ENCODE peak calls at places on chromosomes 16 and 17, in six cellular contexts. One of them, this sample, is unnamed.
A peak's percentile ranks its signal among the peaks of the same experiment; 100 is the strongest.

GRCh38 chr17:10216213-10216982 is 18.0 kb upstream of the GAS7 start:
- DNase-seq in prostate gland: no peak
- DNase-seq in stomach: no peak
- DNase-seq in transverse colon: no peak
- DNase-seq in spleen: no peak
- DNase-seq in HCT116: no peak
- DNase-seq in this sample: no peak

GRCh38 chr16:89037261-89038152 is 56.1 kb upstream of the ACSF3 start:
- DNase-seq in prostate gland: no peak
- DNase-seq in transverse colon: no peak
- DNase-seq in spleen: peak; percentile 71
- DNase-seq in stomach: no peak
- DNase-seq in HCT116: no peak
- DNase-seq in this sample: no peak

GRCh38 chr17:18257747-18258355 is 687 bp downstream of the FLII start:
- DNase-seq in prostate gland: peak; percentile 54
- DNase-seq in stomach: peak; percentile 75
- DNase-seq in spleen: peak; percentile 89
- DNase-seq in HCT116: no peak
- DNase-seq in transverse colon: peak; percentile 86
- DNase-seq in this sample: peak; percentile 88

GRCh38 chr16:1177750-1178149 is 24.8 kb downstream of the CACNA1H start:
- DNase-seq in spleen: no peak
- DNase-seq in prostate gland: no peak
- DNase-seq in HCT116: no peak
- DNase-seq in transverse colon: no peak
- DNase-seq in stomach: no peak
- DNase-seq in this sample: no peak

GRCh38 chr16:85423631-85424030 is 189.5 kb upstream of the GSE1 start:
- DNase-seq in spleen: peak; percentile 66
- DNase-seq in transverse colon: no peak
- DNase-seq in prostate gland: no peak
- DNase-seq in HCT116: no peak
- DNase-seq in stomach: no peak
- DNase-seq in this sample: peak; percentile 60

GRCh38 chr16:83895942-83896341 is 3.0 kb upstream of the MLYCD start:
- DNase-seq in prostate gland: no peak
- DNase-seq in stomach: no peak
- DNase-seq in transverse colon: no peak
- DNase-seq in spleen: no peak
- DNase-seq in HCT116: no peak
- DNase-seq in this sample: no peak

GRCh38 chr16:55480228-55480655 is 1.2 kb downstream of the MMP2 start:
- DNase-seq in spleen: no peak
- DNase-seq in HCT116: no peak
- DNase-seq in stomach: peak; percentile 63
- DNase-seq in transverse colon: peak; percentile 71
- DNase-seq in prostate gland: peak; percentile 61
- DNase-seq in this sample: peak; percentile 95

GRCh38 chr16:87860553-87861299 is 8.6 kb downstream of the SLC7A5 start:
- DNase-seq in transverse colon: no peak
- DNase-seq in spleen: peak; percentile 70
- DNase-seq in HCT116: no peak
- DNase-seq in prostate gland: no peak
- DNase-seq in stomach: no peak
- DNase-seq in this sample: peak; percentile 88

GRCh38 chr16:1398351-1398750 is 16.2 kb downstream of the UNKL start:
- DNase-seq in transverse colon: no peak
- DNase-seq in spleen: no peak
- DNase-seq in HCT116: no peak
- DNase-seq in prostate gland: no peak
- DNase-seq in stomach: no peak
- DNase-seq in this sample: no peak

GRCh38 chr16:20637247-20637646 is 60.2 kb downstream of the ACSM1 start:
- DNase-seq in spleen: no peak
- DNase-seq in transverse colon: no peak
- DNase-seq in stomach: no peak
- DNase-seq in prostate gland: no peak
- DNase-seq in HCT116: no peak
- DNase-seq in this sample: no peak

GRCh38 chr16:68082596-68083238 is 2.5 kb upstream of the NFATC3 start:
- DNase-seq in spleen: no peak
- DNase-seq in stomach: no peak
- DNase-seq in HCT116: no peak
- DNase-seq in transverse colon: no peak
- DNase-seq in prostate gland: no peak
- DNase-seq in this sample: no peak

GRCh38 chr16:68083861-68084503 is 1.2 kb upstream of the NFATC3 start:
- DNase-seq in stomach: no peak
- DNase-seq in spleen: peak; percentile 92
- DNase-seq in prostate gland: no peak
- DNase-seq in HCT116: no peak
- DNase-seq in transverse colon: no peak
- DNase-seq in this sample: peak; percentile 76

GRCh38 chr16:68079616-68080344 is 5.4 kb upstream of the NFATC3 start:
- DNase-seq in prostate gland: no peak
- DNase-seq in transverse colon: peak; percentile 89
- DNase-seq in spleen: peak; percentile 95
- DNase-seq in HCT116: no peak
- DNase-seq in stomach: peak; percentile 54
- DNase-seq in this sample: peak; percentile 84

GRCh38 chr16:68083239-68083781 is 1.9 kb upstream of the NFATC3 start:
- DNase-seq in HCT116: no peak
- DNase-seq in stomach: no peak
- DNase-seq in prostate gland: no peak
- DNase-seq in spleen: no peak
- DNase-seq in transverse colon: no peak
- DNase-seq in this sample: no peak

DNA sequence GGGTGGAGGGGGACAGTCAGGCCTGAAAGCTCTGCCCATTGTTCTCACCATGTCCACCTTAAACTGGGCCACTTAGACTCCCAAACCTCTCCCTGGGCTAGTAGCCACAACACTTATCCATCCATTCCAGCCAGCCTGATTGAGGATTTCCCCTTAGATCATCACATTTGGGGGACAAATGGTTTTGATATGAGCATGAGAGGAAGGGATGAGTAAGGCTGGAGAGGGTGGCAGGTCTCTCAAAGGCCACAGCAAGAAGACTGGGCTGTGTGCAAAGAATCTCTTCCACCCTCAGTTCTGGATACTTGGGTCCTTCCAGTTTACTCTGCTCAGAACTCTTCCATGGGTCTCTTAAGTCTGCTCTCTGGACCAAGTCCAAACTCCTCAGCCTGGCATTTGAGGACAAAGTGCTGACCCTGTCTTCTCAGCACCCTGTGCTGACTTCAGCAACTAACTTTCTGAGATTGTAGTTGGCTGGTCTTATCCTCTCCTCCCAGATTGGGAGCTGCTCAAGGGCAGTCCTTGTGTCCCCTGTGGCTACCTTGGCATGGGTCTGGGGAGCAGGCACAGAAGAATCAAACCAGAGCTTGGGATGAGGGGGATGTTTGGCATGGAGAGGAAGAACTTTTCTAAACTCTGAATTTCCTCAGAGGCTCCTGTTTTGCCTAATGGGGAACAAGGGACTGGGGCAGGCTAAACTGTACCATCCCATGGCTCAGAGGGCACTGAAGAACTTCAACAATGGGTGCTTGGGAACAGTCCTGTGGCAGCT is 3.2 kb upstream of the NFATC3 start:
- DNase-seq in HCT116: no peak
- DNase-seq in transverse colon: no peak
- DNase-seq in spleen: no peak
- DNase-seq in prostate gland: no peak
- DNase-seq in stomach: no peak
- DNase-seq in this sample: no peak
- H3K27ac ChIP-seq in HCT116: no peak overlapping the region
- H3K27ac ChIP-seq in transverse colon: no peak overlapping the region
- H3K27ac ChIP-seq in spleen: peak overlapping the region; percentile 98
- H3K27ac ChIP-seq in prostate gland: no peak overlapping the region
- H3K27ac ChIP-seq in stomach: peak overlapping the region; percentile 19
- H3K27ac ChIP-seq in this sample: no peak overlapping the region

DNA sequence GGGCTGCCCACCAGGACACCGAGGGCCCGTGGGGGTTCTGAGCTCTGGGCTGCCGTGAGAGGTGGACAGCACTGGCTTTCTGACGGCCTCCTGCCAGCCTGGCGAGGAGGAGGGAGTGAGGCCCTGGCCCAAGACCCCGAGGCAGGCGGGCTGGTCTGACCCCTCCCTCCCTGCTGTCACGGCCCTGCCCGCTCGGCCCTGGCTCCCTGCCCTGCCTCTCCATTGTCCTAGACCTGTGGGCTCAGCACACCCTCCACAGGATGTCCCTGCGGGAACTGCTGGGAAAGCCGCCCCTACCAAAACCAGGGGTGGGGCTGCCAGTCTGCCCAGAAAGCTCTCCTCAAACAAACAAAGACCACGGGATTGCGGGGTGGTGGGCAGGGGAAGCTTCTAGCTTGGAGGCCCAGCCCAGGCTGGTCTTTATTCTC is 20.7 kb downstream of the SPNS2 start:
- DNase-seq in prostate gland: peak; percentile 47
- DNase-seq in transverse colon: no peak
- DNase-seq in spleen: peak; percentile 89
- DNase-seq in HCT116: no peak
- DNase-seq in stomach: peak; percentile 89
- DNase-seq in this sample: peak; percentile 63
- TF ChIP-seq POLR2AphosphoS5 in prostate gland: no peak
- TF ChIP-seq POLR2AphosphoS5 in transverse colon: no peak
- TF ChIP-seq POLR2AphosphoS5 in spleen: peak; percentile 10
- TF ChIP-seq POLR2AphosphoS5 in HCT116: no peak
- TF ChIP-seq POLR2AphosphoS5 in stomach: no peak
- TF ChIP-seq POLR2AphosphoS5 in this sample: no peak

GRCh38 chr17:49016775-49017463 is 19.7 kb downstream of the IGF2BP1 start:
- DNase-seq in HCT116: peak; percentile 76
- DNase-seq in prostate gland: peak; percentile 21
- DNase-seq in stomach: peak; percentile 58
- DNase-seq in spleen: no peak
- DNase-seq in transverse colon: peak; percentile 42
- DNase-seq in this sample: no peak

GRCh38 chr17:49018116-49018612 is 21.0 kb downstream of the IGF2BP1 start:
- DNase-seq in spleen: no peak
- DNase-seq in stomach: no peak
- DNase-seq in HCT116: no peak
- DNase-seq in transverse colon: no peak
- DNase-seq in prostate gland: no peak
- DNase-seq in this sample: no peak

GRCh38 chr17:49013311-49014205 is 16.4 kb downstream of the IGF2BP1 start:
- DNase-seq in HCT116: no peak
- DNase-seq in stomach: no peak
- DNase-seq in transverse colon: no peak
- DNase-seq in prostate gland: no peak
- DNase-seq in spleen: no peak
- DNase-seq in this sample: no peak

GRCh38 chr17:49015179-49015923 is 18.2 kb downstream of the IGF2BP1 start:
- DNase-seq in prostate gland: no peak
- DNase-seq in spleen: no peak
- DNase-seq in stomach: no peak
- DNase-seq in HCT116: no peak
- DNase-seq in transverse colon: no peak
- DNase-seq in this sample: no peak

DNA sequence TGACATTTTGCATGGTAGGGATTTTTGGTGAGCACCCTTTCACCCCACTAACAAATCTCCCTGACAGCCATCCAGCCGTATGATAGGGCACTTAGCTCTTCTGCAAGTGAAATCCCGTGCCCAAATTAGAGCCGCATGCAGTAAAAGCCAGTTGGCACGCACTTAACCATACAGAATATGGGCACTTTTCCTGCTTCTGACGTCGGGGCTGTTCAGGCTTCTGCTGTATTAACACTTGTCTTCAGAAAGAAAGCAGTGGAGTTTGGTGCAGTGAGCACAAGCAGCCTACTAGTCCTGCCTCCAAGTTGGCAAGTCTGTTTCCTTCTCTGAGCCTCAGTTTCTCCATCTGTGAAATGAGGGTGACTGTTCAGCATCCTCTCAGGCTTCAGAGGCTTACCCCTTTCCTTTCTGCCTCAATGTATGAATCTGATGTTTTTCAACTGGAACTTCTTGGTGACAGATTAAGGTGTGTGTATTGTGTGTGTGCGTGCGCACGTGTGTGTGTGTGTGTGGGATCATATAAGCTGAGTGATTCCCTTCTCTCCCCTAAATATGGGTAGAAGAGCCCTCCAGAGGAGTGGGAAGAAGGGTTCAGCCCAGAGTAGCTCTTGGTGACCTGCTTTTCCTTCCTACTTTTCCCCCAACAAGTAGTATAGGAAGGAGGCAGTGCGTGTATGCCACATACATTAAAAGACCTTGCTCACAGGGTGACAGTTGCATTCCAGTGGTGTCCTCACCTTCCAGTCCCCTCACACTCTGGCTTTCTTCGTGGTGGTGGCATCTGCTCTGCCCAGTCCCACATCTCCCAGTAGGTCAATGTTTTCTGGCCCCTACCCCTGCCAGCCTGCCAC is 19.0 kb downstream of the IGF2BP1 start:
- DNase-seq in spleen: no peak
- DNase-seq in transverse colon: no peak
- DNase-seq in stomach: no peak
- DNase-seq in HCT116: no peak
- DNase-seq in prostate gland: no peak
- DNase-seq in this sample: no peak
- H3K4me1 ChIP-seq in spleen: no peaks in the 10 kb centered on the region
- H3K4me1 ChIP-seq in transverse colon: peaks cover 20% of the 10 kb centered on the region
- H3K4me1 ChIP-seq in stomach: peaks cover 15% of the 10 kb centered on the region
- H3K4me1 ChIP-seq in HCT116: peaks cover 29% of the 10 kb centered on the region
- H3K4me1 ChIP-seq in prostate gland: no peaks in the 10 kb centered on the region
- H3K4me1 ChIP-seq in this sample: no peaks in the 10 kb centered on the region

GRCh38 chr17:79907217-79907715 is 68.0 kb upstream of the CBX4 start:
- DNase-seq in spleen: peak; percentile 42
- DNase-seq in prostate gland: no peak
- DNase-seq in HCT116: no peak
- DNase-seq in transverse colon: no peak
- DNase-seq in stomach: no peak
- DNase-seq in this sample: no peak

GRCh38 chr17:79904865-79905264 is 65.6 kb upstream of the CBX4 start:
- DNase-seq in transverse colon: no peak
- DNase-seq in HCT116: no peak
- DNase-seq in stomach: no peak
- DNase-seq in spleen: peak; percentile 11
- DNase-seq in prostate gland: no peak
- DNase-seq in this sample: no peak

GRCh38 chr17:79909121-79909520 is 69.9 kb upstream of the CBX4 start:
- DNase-seq in spleen: peak; percentile 6
- DNase-seq in HCT116: no peak
- DNase-seq in stomach: no peak
- DNase-seq in prostate gland: no peak
- DNase-seq in transverse colon: no peak
- DNase-seq in this sample: no peak

GRCh38 chr17:79907855-79908254 is 68.6 kb upstream of the CBX4 start:
- DNase-seq in transverse colon: peak; percentile 32
- DNase-seq in spleen: peak; percentile 76
- DNase-seq in prostate gland: no peak
- DNase-seq in stomach: no peak
- DNase-seq in HCT116: no peak
- DNase-seq in this sample: no peak

DNA sequence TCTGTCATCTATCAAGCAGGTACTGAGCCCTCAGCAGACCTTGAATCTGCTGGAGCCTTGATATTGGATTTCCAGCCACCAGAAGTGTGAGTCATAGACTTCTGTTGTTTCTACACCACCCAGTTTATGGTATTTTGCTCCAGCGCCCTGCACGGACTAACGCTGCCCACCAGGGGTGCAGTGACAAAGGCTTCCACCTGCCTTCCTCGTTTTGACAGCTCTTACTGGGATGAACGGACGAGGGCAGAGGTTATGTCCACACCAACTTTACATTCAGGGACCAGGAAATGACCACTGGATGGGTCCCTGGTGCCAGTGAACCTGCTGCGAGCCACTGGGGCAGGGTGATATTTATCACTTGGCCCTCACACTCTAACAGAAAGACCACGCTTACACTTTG is 66.6 kb upstream of the CBX4 start:
- DNase-seq in stomach: no peak
- DNase-seq in prostate gland: no peak
- DNase-seq in HCT116: peak; percentile 80
- DNase-seq in transverse colon: no peak
- DNase-seq in spleen: no peak
- DNase-seq in this sample: no peak
- H3K27ac ChIP-seq in stomach: no peak overlapping the region
- H3K27ac ChIP-seq in prostate gland: no peak overlapping the region
- H3K27ac ChIP-seq in HCT116: no peak overlapping the region
- H3K27ac ChIP-seq in transverse colon: no peak overlapping the region
- H3K27ac ChIP-seq in spleen: no peak overlapping the region
- H3K27ac ChIP-seq in this sample: no peak overlapping the region